ENCODE peak calls at places on chromosomes 6 and 20, in four cellular contexts. R is natural killer cell, D is COR-L47, S is HS-5. J is an unnamed sample.

GRCh38 chr20:43666376-43667328 is at the start of gene MYBL2:
- DNase-seq in S (no peak), R (peak), D (peak), J (peak)

GRCh38 chr6:29834564-29835436 is 7.2 kb downstream of the HLA-G start:
- DNase-seq in S (no peak), D (no peak), R (peak), J (peak)

GRCh38 chr6:156778615-156779205 is 1.5 kb downstream of the ARID1B start:
- DNase-seq in D (no peak), R (peak), S (no peak), J (peak)

GRCh38 chr20:14986026-14986655 is 648.7 kb upstream of the FLRT3 start:
- DNase-seq in R (no peak), D (no peak), S (no peak), J (no peak)

GRCh38 chr20:45890997-45891983 is at the start of the genes CTSA and NEURL2:
- DNase-seq in S (peak), D (peak), R (peak), J (peak)

GRCh38 chr20:52179331-52180166 is 12.0 kb downstream of the ZFP64 start:
- DNase-seq in D (no peak), R (no peak), S (no peak), J (no peak)

GRCh38 chr6:100099189-100100074 is 105.4 kb upstream of the MCHR2 start:
- DNase-seq in S (no peak), R (no peak), D (peak), J (peak)

GRCh38 chr6:155078331-155078745 is 83.2 kb downstream of the TIAM2 start:
- DNase-seq in R (no peak), S (no peak), D (no peak), J (no peak)

GRCh38 chr20:45959956-45960630 is 11.9 kb downstream of the ZNF335 start:
- DNase-seq in R (no peak), D (no peak), S (no peak), J (no peak)

GRCh38 chr6:76852776-76853175 is 610.5 kb downstream of the HTR1B start:
- DNase-seq in S (peak), R (no peak), D (no peak), J (no peak)

GRCh38 chr6:106883808-106884262 is 90.7 kb downstream of the CD24 start:
- DNase-seq in D (no peak), S (no peak), R (no peak), J (peak)

GRCh38 chr20:20237093-20237959 is 130.6 kb upstream of the INSM1 start:
- DNase-seq in S (no peak), R (peak), D (peak), J (peak)

GRCh38 chr6:147170269-147170668 is 33.9 kb upstream of the STXBP5 start:
- DNase-seq in R (no peak), D (no peak), S (peak), J (no peak)

GRCh38 chr20:41524980-41525613 is 93.1 kb downstream of the CHD6 start:
- DNase-seq in R (no peak), S (no peak), D (peak), J (peak)

GRCh38 chr20:58040447-58041290 is 187.8 kb downstream of the ANKRD60 start:
- DNase-seq in D (no peak), R (no peak), S (no peak), J (peak)

GRCh38 chr20:19602660-19603389 is 155.2 kb upstream of the RIN2 start:
- DNase-seq in S (no peak), R (no peak), D (no peak), J (no peak)

GRCh38 chr6:157644043-157644810 is 178.8 kb upstream of the SNX9 start:
- DNase-seq in D (no peak), S (no peak), R (no peak), J (no peak)

GRCh38 chr6:21824431-21825180 is 231.1 kb downstream of the SOX4 start:
- DNase-seq in R (no peak), S (no peak), D (no peak), J (no peak)

GRCh38 chr20:64113444-64113775 is 6.0 kb upstream of the NPBWR2 start:
- DNase-seq in S (no peak), D (no peak), R (no peak), J (no peak)

GRCh38 chr6:33888183-33888582 is 84.4 kb upstream of the MLN start:
- DNase-seq in D (no peak), R (no peak), S (no peak), J (no peak)

GRCh38 chr6:164109770-164110140 is 695.2 kb downstream of the QKI start:
- DNase-seq in R (no peak), D (no peak), S (no peak), J (no peak)

GRCh38 chr6:43937236-43938177 is 167.5 kb downstream of the VEGFA start:
- DNase-seq in D (no peak), S (no peak), R (no peak), J (no peak)

GRCh38 chr20:40286991-40287531 is 402.0 kb downstream of the MAFB start:
- DNase-seq in S (no peak), R (no peak), D (no peak), J (no peak)

GRCh38 chr6:1291381-1291780 is 20.5 kb upstream of the FOXQ1 start:
- DNase-seq in D (no peak), S (no peak), R (no peak), J (no peak)